ENCODE peak calls at places on chromosomes 7 and 10, in eight cellular contexts. One of them, this sample, is unnamed.

GRCh38 chr7:28956608-28957063 is 1.5 kb downstream of the TRIL start:
- DNase-seq in cardiac fibroblast: peak
- DNase-seq in non-pigmented ciliary epithelial cell: no peak
- DNase-seq in GF-D8: no peak
- DNase-seq in adrenal gland: peak
- DNase-seq in GM06990: no peak
- DNase-seq in NCI-H1105: no peak
- DNase-seq in HT1080: no peak
- DNase-seq in this sample: no peak

GRCh38 chr10:129924375-129925085 is 39.5 kb downstream of the EBF3 start:
- DNase-seq in GM06990: no peak
- DNase-seq in non-pigmented ciliary epithelial cell: no peak
- DNase-seq in NCI-H1105: no peak
- DNase-seq in cardiac fibroblast: no peak
- DNase-seq in HT1080: no peak
- DNase-seq in GF-D8: no peak
- DNase-seq in adrenal gland: no peak
- DNase-seq in this sample: no peak

GRCh38 chr10:96044686-96045085 is 1.3 kb downstream of the CCNJ start:
- DNase-seq in non-pigmented ciliary epithelial cell: peak
- DNase-seq in GM06990: no peak
- DNase-seq in HT1080: no peak
- DNase-seq in NCI-H1105: no peak
- DNase-seq in adrenal gland: peak
- DNase-seq in GF-D8: peak
- DNase-seq in cardiac fibroblast: peak
- DNase-seq in this sample: no peak

GRCh38 chr10:28991738-28992270 is 297.1 kb upstream of the LYZL1 start:
- DNase-seq in GF-D8: no peak
- DNase-seq in adrenal gland: peak
- DNase-seq in non-pigmented ciliary epithelial cell: no peak
- DNase-seq in GM06990: no peak
- DNase-seq in cardiac fibroblast: peak
- DNase-seq in NCI-H1105: no peak
- DNase-seq in HT1080: peak
- DNase-seq in this sample: peak

GRCh38 chr7:22357311-22358175 is 589 bp upstream of the RAPGEF5 start:
- DNase-seq in cardiac fibroblast: peak
- DNase-seq in HT1080: peak
- DNase-seq in GF-D8: no peak
- DNase-seq in NCI-H1105: peak
- DNase-seq in non-pigmented ciliary epithelial cell: no peak
- DNase-seq in GM06990: no peak
- DNase-seq in adrenal gland: no peak
- DNase-seq in this sample: no peak

GRCh38 chr10:4825868-4826787 is at the start of gene AKR1E2:
- DNase-seq in cardiac fibroblast: peak
- DNase-seq in NCI-H1105: no peak
- DNase-seq in adrenal gland: peak
- DNase-seq in GM06990: no peak
- DNase-seq in non-pigmented ciliary epithelial cell: peak
- DNase-seq in HT1080: no peak
- DNase-seq in GF-D8: no peak
- DNase-seq in this sample: peak

GRCh38 chr10:79346388-79347225 is 662 bp upstream of the PPIF start:
- DNase-seq in HT1080: no peak
- DNase-seq in adrenal gland: no peak
- DNase-seq in non-pigmented ciliary epithelial cell: no peak
- DNase-seq in cardiac fibroblast: no peak
- DNase-seq in GF-D8: no peak
- DNase-seq in NCI-H1105: no peak
- DNase-seq in GM06990: no peak
- DNase-seq in this sample: no peak

GRCh38 chr7:38703093-38703492 is 71.9 kb upstream of the AMPH start:
- DNase-seq in non-pigmented ciliary epithelial cell: no peak
- DNase-seq in cardiac fibroblast: no peak
- DNase-seq in NCI-H1105: no peak
- DNase-seq in GM06990: no peak
- DNase-seq in HT1080: no peak
- DNase-seq in GF-D8: no peak
- DNase-seq in adrenal gland: no peak
- DNase-seq in this sample: no peak

GRCh38 chr7:64558781-64559180 is 4.1 kb downstream of the ZNF680 start:
- DNase-seq in cardiac fibroblast: peak
- DNase-seq in GM06990: no peak
- DNase-seq in NCI-H1105: no peak
- DNase-seq in HT1080: no peak
- DNase-seq in adrenal gland: no peak
- DNase-seq in non-pigmented ciliary epithelial cell: no peak
- DNase-seq in GF-D8: no peak
- DNase-seq in this sample: no peak

GRCh38 chr7:41987-42386 is 150.4 kb upstream of the FAM20C start:
- DNase-seq in HT1080: no peak
- DNase-seq in GF-D8: no peak
- DNase-seq in non-pigmented ciliary epithelial cell: no peak
- DNase-seq in GM06990: no peak
- DNase-seq in NCI-H1105: no peak
- DNase-seq in cardiac fibroblast: no peak
- DNase-seq in adrenal gland: peak
- DNase-seq in this sample: no peak

GRCh38 chr10:122103592-122103991 is 114.6 kb downstream of the TACC2 start:
- DNase-seq in HT1080: no peak
- DNase-seq in NCI-H1105: no peak
- DNase-seq in adrenal gland: no peak
- DNase-seq in cardiac fibroblast: no peak
- DNase-seq in GF-D8: no peak
- DNase-seq in non-pigmented ciliary epithelial cell: no peak
- DNase-seq in GM06990: no peak
- DNase-seq in this sample: no peak

This sample was measured in effector memory CD8-positive, alpha-beta T cell.